ENCODE peak calls at places on chromosomes 4 and X, in six cellular contexts. One of them, this sample, is unnamed.

GRCh38 chr4:80336582-80336981 is 1.1 kb downstream of the CFAP299 start:
- DNase-seq in naive B cell: no peak
- DNase-seq in mesothelial cell of epicardium: peak
- DNase-seq in effector memory CD4-positive, alpha-beta T cell: no peak
- DNase-seq in NCI-H2171 treated with DMSO at 0.1 percent for 48 hours: peak
- DNase-seq in ELR: peak
- DNase-seq in this sample: no peak

GRCh38 chrX:138886769-138887168 is 175.3 kb upstream of the FGF13 start:
- DNase-seq in naive B cell: no peak
- DNase-seq in mesothelial cell of epicardium: no peak
- DNase-seq in effector memory CD4-positive, alpha-beta T cell: no peak
- DNase-seq in NCI-H2171 treated with DMSO at 0.1 percent for 48 hours: no peak
- DNase-seq in ELR: no peak
- DNase-seq in this sample: no peak

GRCh38 chrX:101206471-101206870 is 13.1 kb upstream of the DRP2 start:
- DNase-seq in naive B cell: peak
- DNase-seq in mesothelial cell of epicardium: no peak
- DNase-seq in effector memory CD4-positive, alpha-beta T cell: no peak
- DNase-seq in NCI-H2171 treated with DMSO at 0.1 percent for 48 hours: peak
- DNase-seq in ELR: peak
- DNase-seq in this sample: no peak

GRCh38 chr4:41963105-41963504 is 18.5 kb upstream of the DCAF4L1 start:
- DNase-seq in naive B cell: peak
- DNase-seq in mesothelial cell of epicardium: no peak
- DNase-seq in effector memory CD4-positive, alpha-beta T cell: no peak
- DNase-seq in NCI-H2171 treated with DMSO at 0.1 percent for 48 hours: peak
- DNase-seq in ELR: peak
- DNase-seq in this sample: peak

GRCh38 chrX:40173662-40174593 is 76.2 kb upstream of the BCOR start:
- DNase-seq in naive B cell: no peak
- DNase-seq in mesothelial cell of epicardium: no peak
- DNase-seq in effector memory CD4-positive, alpha-beta T cell: peak
- DNase-seq in NCI-H2171 treated with DMSO at 0.1 percent for 48 hours: peak
- DNase-seq in ELR: peak
- DNase-seq in this sample: no peak

GRCh38 chr4:25818293-25819240 is 44.2 kb downstream of the SEL1L3 start:
- DNase-seq in naive B cell: no peak
- DNase-seq in mesothelial cell of epicardium: no peak
- DNase-seq in effector memory CD4-positive, alpha-beta T cell: no peak
- DNase-seq in NCI-H2171 treated with DMSO at 0.1 percent for 48 hours: peak
- DNase-seq in ELR: peak
- DNase-seq in this sample: no peak

GRCh38 chr4:54550415-54551171 is 107.2 kb upstream of the KIT start:
- DNase-seq in naive B cell: no peak
- DNase-seq in mesothelial cell of epicardium: no peak
- DNase-seq in effector memory CD4-positive, alpha-beta T cell: no peak
- DNase-seq in NCI-H2171 treated with DMSO at 0.1 percent for 48 hours: no peak
- DNase-seq in ELR: no peak
- DNase-seq in this sample: no peak

GRCh38 chrX:24266996-24267395 is 46.9 kb downstream of the SUPT20HL2 start:
- DNase-seq in naive B cell: no peak
- DNase-seq in mesothelial cell of epicardium: no peak
- DNase-seq in effector memory CD4-positive, alpha-beta T cell: no peak
- DNase-seq in NCI-H2171 treated with DMSO at 0.1 percent for 48 hours: no peak
- DNase-seq in ELR: peak
- DNase-seq in this sample: no peak

GRCh38 chrX:133726211-133726630 is 259.2 kb downstream of the GPC3 start:
- DNase-seq in naive B cell: no peak
- DNase-seq in mesothelial cell of epicardium: no peak
- DNase-seq in effector memory CD4-positive, alpha-beta T cell: no peak
- DNase-seq in NCI-H2171 treated with DMSO at 0.1 percent for 48 hours: peak
- DNase-seq in ELR: peak
- DNase-seq in this sample: no peak

GRCh38 chr4:186676531-186677158 is 47.0 kb downstream of the FAT1 start:
- DNase-seq in naive B cell: no peak
- DNase-seq in mesothelial cell of epicardium: no peak
- DNase-seq in effector memory CD4-positive, alpha-beta T cell: no peak
- DNase-seq in NCI-H2171 treated with DMSO at 0.1 percent for 48 hours: no peak
- DNase-seq in ELR: peak
- DNase-seq in this sample: no peak

GRCh38 chrX:152915541-152916241 is 17.8 kb downstream of the ZNF185 start:
- DNase-seq in naive B cell: peak
- DNase-seq in mesothelial cell of epicardium: no peak
- DNase-seq in effector memory CD4-positive, alpha-beta T cell: no peak
- DNase-seq in NCI-H2171 treated with DMSO at 0.1 percent for 48 hours: no peak
- DNase-seq in ELR: peak
- DNase-seq in this sample: no peak

GRCh38 chr4:76312457-76312856 is 5.9 kb downstream of the STBD1 start:
- DNase-seq in naive B cell: no peak
- DNase-seq in mesothelial cell of epicardium: no peak
- DNase-seq in effector memory CD4-positive, alpha-beta T cell: no peak
- DNase-seq in NCI-H2171 treated with DMSO at 0.1 percent for 48 hours: no peak
- DNase-seq in ELR: no peak
- DNase-seq in this sample: no peak

This sample was measured in T-helper 1 cell.